ENCODE peak calls at places on chromosomes 3 and 15, in eight cellular contexts. Z is transverse colon, J is body of pancreas, B is kidney epithelial cell, W is heart right ventricle, O is fibroblast of mammary gland, R is hepatocyte, N is foreskin fibroblast. F is an unnamed sample.

GRCh38 chr3:154132777-154133375 is 11.7 kb downstream of the ARHGEF26 start:
- DNase-seq in Z (no peak), J (no peak), B (no peak), W (no peak), O (peak), R (peak), N (no peak), F (peak)

GRCh38 chr3:172317984-172318383 is 130.3 kb downstream of the GHSR start:
- DNase-seq in Z (peak), J (no peak), B (peak), W (peak), O (peak), R (no peak), N (peak), F (peak)

GRCh38 chr3:49132437-49133225 is at the start of gene LAMB2:
- DNase-seq in Z (peak), J (peak), B (peak), W (peak), O (peak), R (peak), N (peak), F (peak)

GRCh38 chr3:150830094-150830681 is 67.2 kb upstream of the SIAH2 start:
- DNase-seq in Z (no peak), J (no peak), B (no peak), W (no peak), O (no peak), R (peak), N (no peak), F (peak)

GRCh38 chr3:188049890-188050530 is 103.9 kb upstream of the LPP start:
- DNase-seq in Z (peak), J (no peak), B (no peak), W (no peak), O (no peak), R (no peak), N (no peak), F (peak)

GRCh38 chr3:168116279-168116678 is 20.6 kb upstream of the GOLIM4 start:
- DNase-seq in Z (peak), J (no peak), B (no peak), W (peak), O (peak), R (no peak), N (no peak), F (no peak)

GRCh38 chr3:23640472-23641146 is 165.1 kb upstream of the UBE2E1 start:
- DNase-seq in Z (no peak), J (no peak), B (no peak), W (no peak), O (no peak), R (no peak), N (no peak), F (no peak)

GRCh38 chr3:127077506-127078064 is 94.7 kb downstream of the PLXNA1 start:
- DNase-seq in Z (no peak), J (no peak), B (no peak), W (no peak), O (no peak), R (no peak), N (no peak), F (no peak)

GRCh38 chr3:146895026-146895749 is 290.0 kb upstream of the PLSCR5 start:
- DNase-seq in Z (no peak), J (no peak), B (no peak), W (no peak), O (peak), R (no peak), N (peak), F (no peak)

GRCh38 chr3:142447852-142448315 is at the start of gene XRN1:
- DNase-seq in Z (peak), J (peak), B (peak), W (peak), O (peak), R (peak), N (peak), F (peak)

GRCh38 chr3:71536376-71536965 is 47.1 kb downstream of the FOXP1 start:
- DNase-seq in Z (no peak), J (no peak), B (no peak), W (no peak), O (peak), R (no peak), N (peak), F (no peak)

GRCh38 chr3:8503871-8504610 is 2.4 kb downstream of the LMCD1 start:
- DNase-seq in Z (no peak), J (no peak), B (no peak), W (no peak), O (peak), R (no peak), N (no peak), F (no peak)

GRCh38 chr3:46674031-46674592 is 19.4 kb downstream of the ALS2CL start:
- DNase-seq in Z (no peak), J (peak), B (no peak), W (no peak), O (no peak), R (no peak), N (no peak), F (no peak)

GRCh38 chr3:160049570-160049969 is 60.9 kb downstream of the IL12A start:
- DNase-seq in Z (no peak), J (no peak), B (no peak), W (no peak), O (no peak), R (no peak), N (no peak), F (no peak)
- H3K4me3 ChIP-seq in Z (no peak), J (no peak), B (no peak), W (no peak), O (no peak), R (no peak), N (no peak), F (no peak)

GRCh38 chr15:65069779-65070546 is 2.2 kb upstream of the RASL12 start:
- DNase-seq in Z (no peak), J (no peak), B (no peak), W (no peak), O (no peak), R (no peak), N (no peak), F (no peak)

GRCh38 chr15:65067645-65068416 is at the start of gene RASL12:
- DNase-seq in Z (peak), J (no peak), B (no peak), W (peak), O (no peak), R (peak), N (no peak), F (no peak)

GRCh38 chr15:65067334-65067644 is 502 bp downstream of the RASL12 start:
- DNase-seq in Z (no peak), J (no peak), B (no peak), W (no peak), O (no peak), R (no peak), N (no peak), F (no peak)

GRCh38 chr15:65069179-65069578 is 1.4 kb upstream of the RASL12 start:
- DNase-seq in Z (peak), J (peak), B (no peak), W (no peak), O (peak), R (peak), N (peak), F (no peak)

GRCh38 chr15:65068436-65068835 is 645 bp upstream of the RASL12 start:
- DNase-seq in Z (no peak), J (no peak), B (no peak), W (no peak), O (peak), R (no peak), N (no peak), F (no peak)
- H3K4me3 ChIP-seq in Z (no peak), J (no peak), B (no peak), W (peak), O (no peak), R (no peak), N (no peak), F (peak)

DNA sequence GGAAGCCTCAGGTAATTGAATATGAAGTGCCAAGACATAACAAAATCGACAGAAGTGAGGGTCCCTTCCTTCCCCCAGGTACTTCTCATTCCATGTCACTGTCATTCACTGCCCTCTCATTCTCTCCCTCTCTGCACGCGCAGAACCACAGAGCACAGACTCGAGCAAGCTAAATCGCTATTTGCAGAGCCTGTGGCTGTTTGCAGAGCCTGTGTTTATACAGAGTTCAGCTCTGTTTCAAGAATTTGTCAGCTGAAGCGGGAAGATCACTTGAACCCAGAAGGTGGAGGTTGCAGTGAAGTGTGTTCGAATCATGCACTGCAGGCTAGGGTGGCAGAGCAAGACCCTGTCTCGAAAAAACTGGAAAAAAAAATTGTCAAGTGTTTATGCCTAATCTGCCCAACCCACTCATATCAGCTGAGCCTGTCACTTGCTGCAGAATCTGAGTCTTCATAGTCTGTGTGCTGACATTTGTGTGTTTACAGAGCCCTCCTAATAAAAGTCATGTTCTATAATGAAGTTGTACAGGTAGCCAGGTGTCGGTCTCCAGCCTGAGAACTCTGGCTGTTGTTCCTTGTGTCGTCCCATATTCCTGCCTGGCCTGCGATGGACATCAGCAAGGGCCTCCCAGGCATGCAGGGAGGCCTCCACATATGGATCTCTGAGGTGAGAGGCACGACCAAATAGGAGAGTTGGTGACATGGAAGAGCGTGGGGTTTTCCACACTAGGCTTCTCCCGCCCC is 2.7 kb downstream of the VILL start:
- DNase-seq in Z (no peak), J (peak), B (no peak), W (no peak), O (no peak), R (no peak), N (no peak), F (peak)
- H3K4me3 ChIP-seq in Z (peak), J (no peak), B (no peak), W (peak), O (peak), R (no peak), N (peak), F (no peak)

GRCh38 chr3:184636774-184637316 is 75.0 kb downstream of the MAGEF1 start:
- DNase-seq in Z (no peak), J (no peak), B (peak), W (no peak), O (peak), R (peak), N (peak), F (no peak)
- H3K4me3 ChIP-seq in Z (no peak), J (no peak), B (no peak), W (no peak), O (no peak), R (no peak), N (no peak), F (no peak)

GRCh38 chr3:129448187-129448895 is 8.3 kb downstream of the IFT122 start:
- DNase-seq in Z (no peak), J (peak), B (no peak), W (no peak), O (no peak), R (no peak), N (no peak), F (no peak)
- H3K4me3 ChIP-seq in Z (no peak), J (no peak), B (no peak), W (no peak), O (no peak), R (no peak), N (no peak), F (no peak)

GRCh38 chr3:159733194-159733860 is 255.3 kb upstream of the IL12A start:
- DNase-seq in Z (no peak), J (no peak), B (no peak), W (no peak), O (peak), R (no peak), N (peak), F (no peak)
- H3K4me3 ChIP-seq in Z (no peak), J (no peak), B (peak), W (peak), O (no peak), R (no peak), N (no peak), F (no peak)

GRCh38 chr15:40161693-40162401 is 978 bp downstream of the BUB1B start:
- DNase-seq in Z (no peak), J (no peak), B (no peak), W (no peak), O (no peak), R (no peak), N (no peak), F (peak)

GRCh38 chr15:40163657-40164416 is 3.0 kb downstream of the BUB1B start:
- DNase-seq in Z (no peak), J (no peak), B (no peak), W (no peak), O (no peak), R (no peak), N (no peak), F (no peak)

GRCh38 chr15:40160689-40161688 is at the start of gene BUB1B:
- DNase-seq in Z (peak), J (peak), B (peak), W (peak), O (peak), R (peak), N (peak), F (peak)

GRCh38 chr15:40160021-40160420 is 848 bp upstream of the BUB1B start:
- DNase-seq in Z (no peak), J (no peak), B (no peak), W (no peak), O (no peak), R (no peak), N (no peak), F (no peak)

DNA sequence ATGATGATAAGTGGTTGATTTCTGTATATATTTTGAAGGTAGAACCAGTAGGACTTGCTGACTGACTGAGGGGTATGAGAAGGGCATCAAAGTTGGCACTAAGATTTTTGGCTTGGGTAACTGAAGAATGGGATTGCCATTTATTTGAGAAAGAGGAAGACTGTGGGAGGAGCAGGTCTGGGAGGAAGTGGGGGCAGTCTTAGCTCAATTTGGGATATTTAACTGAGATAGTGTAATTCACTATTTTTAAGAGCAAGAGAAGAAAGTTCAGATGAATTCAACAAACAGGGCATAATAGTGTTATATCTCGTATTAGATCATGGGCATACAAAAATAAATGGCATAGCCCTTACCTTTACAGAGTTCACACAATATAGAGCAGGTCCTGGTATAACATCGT is 1.7 kb downstream of the BUB1B start:
- DNase-seq in Z (no peak), J (no peak), B (no peak), W (no peak), O (no peak), R (no peak), N (no peak), F (no peak)
- H3K4me3 ChIP-seq in Z (no peak), J (no peak), B (peak), W (no peak), O (peak), R (no peak), N (peak), F (no peak)

F was measured in small intestine.